ENCODE peak calls at places on chromosomes 1 and 21, in eight cellular contexts. One of them, this sample, is unnamed.

GRCh38 chr1:27590917-27591508 is 12.9 kb downstream of the AHDC1 start:
- DNase-seq in memory B cell: no peak
- DNase-seq in left lung: no peak
- DNase-seq in fibroblast of mammary gland: no peak
- DNase-seq in activated naive CD8-positive, alpha-beta T cell treated with anti-CD3 and anti-CD28 coated beads, Interleukin-2, amount 50 U/mL, for 24 hours: no peak
- DNase-seq in GM12865: no peak
- DNase-seq in prostate gland: no peak
- DNase-seq in glomerular endothelial cell: no peak
- DNase-seq in this sample: no peak

GRCh38 chr21:32426066-32426465 is 13.6 kb downstream of the EVA1C start:
- DNase-seq in memory B cell: no peak
- DNase-seq in left lung: no peak
- DNase-seq in fibroblast of mammary gland: no peak
- DNase-seq in activated naive CD8-positive, alpha-beta T cell treated with anti-CD3 and anti-CD28 coated beads, Interleukin-2, amount 50 U/mL, for 24 hours: no peak
- DNase-seq in GM12865: no peak
- DNase-seq in prostate gland: peak; percentile 24
- DNase-seq in glomerular endothelial cell: no peak
- DNase-seq in this sample: no peak

GRCh38 chr1:177209357-177209756 is 38.6 kb downstream of the BRINP2 start:
- DNase-seq in memory B cell: no peak
- DNase-seq in left lung: peak; percentile 71
- DNase-seq in fibroblast of mammary gland: peak; percentile 100
- DNase-seq in activated naive CD8-positive, alpha-beta T cell treated with anti-CD3 and anti-CD28 coated beads, Interleukin-2, amount 50 U/mL, for 24 hours: no peak
- DNase-seq in GM12865: no peak
- DNase-seq in prostate gland: peak; percentile 20
- DNase-seq in glomerular endothelial cell: no peak
- DNase-seq in this sample: peak; percentile 44

GRCh38 chr1:192954705-192955265 is 104.4 kb downstream of the UCHL5 start:
- DNase-seq in memory B cell: no peak
- DNase-seq in left lung: peak; percentile 48
- DNase-seq in fibroblast of mammary gland: no peak
- DNase-seq in activated naive CD8-positive, alpha-beta T cell treated with anti-CD3 and anti-CD28 coated beads, Interleukin-2, amount 50 U/mL, for 24 hours: no peak
- DNase-seq in GM12865: no peak
- DNase-seq in prostate gland: no peak
- DNase-seq in glomerular endothelial cell: no peak
- DNase-seq in this sample: no peak

GRCh38 chr1:97603218-97603617 is 317.6 kb downstream of the DPYD start:
- DNase-seq in memory B cell: no peak
- DNase-seq in left lung: no peak
- DNase-seq in fibroblast of mammary gland: no peak
- DNase-seq in activated naive CD8-positive, alpha-beta T cell treated with anti-CD3 and anti-CD28 coated beads, Interleukin-2, amount 50 U/mL, for 24 hours: no peak
- DNase-seq in GM12865: no peak
- DNase-seq in prostate gland: no peak
- DNase-seq in glomerular endothelial cell: no peak
- DNase-seq in this sample: no peak

GRCh38 chr1:1873186-1873585 is 17.7 kb downstream of the GNB1 start:
- DNase-seq in memory B cell: no peak
- DNase-seq in left lung: peak; percentile 63
- DNase-seq in fibroblast of mammary gland: no peak
- DNase-seq in activated naive CD8-positive, alpha-beta T cell treated with anti-CD3 and anti-CD28 coated beads, Interleukin-2, amount 50 U/mL, for 24 hours: no peak
- DNase-seq in GM12865: no peak
- DNase-seq in prostate gland: peak; percentile 33
- DNase-seq in glomerular endothelial cell: no peak
- DNase-seq in this sample: no peak

GRCh38 chr1:183245366-183245765 is 59.3 kb downstream of the LAMC2 start:
- DNase-seq in memory B cell: no peak
- DNase-seq in left lung: no peak
- DNase-seq in fibroblast of mammary gland: no peak
- DNase-seq in activated naive CD8-positive, alpha-beta T cell treated with anti-CD3 and anti-CD28 coated beads, Interleukin-2, amount 50 U/mL, for 24 hours: no peak
- DNase-seq in GM12865: no peak
- DNase-seq in prostate gland: no peak
- DNase-seq in glomerular endothelial cell: no peak
- DNase-seq in this sample: no peak

GRCh38 chr1:194339451-194339850 is 1153.0 kb upstream of the B3GALT2 start:
- DNase-seq in memory B cell: no peak
- DNase-seq in left lung: no peak
- DNase-seq in fibroblast of mammary gland: no peak
- DNase-seq in activated naive CD8-positive, alpha-beta T cell treated with anti-CD3 and anti-CD28 coated beads, Interleukin-2, amount 50 U/mL, for 24 hours: no peak
- DNase-seq in GM12865: no peak
- DNase-seq in prostate gland: no peak
- DNase-seq in glomerular endothelial cell: no peak
- DNase-seq in this sample: no peak

GRCh38 chr21:33481314-33481943 is 1.7 kb upstream of the TMEM50B start:
- DNase-seq in memory B cell: no peak
- DNase-seq in left lung: no peak
- DNase-seq in fibroblast of mammary gland: no peak
- DNase-seq in activated naive CD8-positive, alpha-beta T cell treated with anti-CD3 and anti-CD28 coated beads, Interleukin-2, amount 50 U/mL, for 24 hours: no peak
- DNase-seq in GM12865: peak; percentile 3
- DNase-seq in prostate gland: no peak
- DNase-seq in glomerular endothelial cell: no peak
- DNase-seq in this sample: no peak

GRCh38 chr1:11478571-11479374 is at the start of gene DISP3:
- DNase-seq in memory B cell: peak; percentile 76
- DNase-seq in left lung: no peak
- DNase-seq in fibroblast of mammary gland: peak; percentile 34
- DNase-seq in activated naive CD8-positive, alpha-beta T cell treated with anti-CD3 and anti-CD28 coated beads, Interleukin-2, amount 50 U/mL, for 24 hours: peak; percentile 85
- DNase-seq in GM12865: peak; percentile 78
- DNase-seq in prostate gland: peak; percentile 30
- DNase-seq in glomerular endothelial cell: no peak
- DNase-seq in this sample: peak; percentile 89

GRCh38 chr1:6269271-6269996 is 8.5 kb upstream of the GPR153 start:
- DNase-seq in memory B cell: no peak
- DNase-seq in left lung: no peak
- DNase-seq in fibroblast of mammary gland: no peak
- DNase-seq in activated naive CD8-positive, alpha-beta T cell treated with anti-CD3 and anti-CD28 coated beads, Interleukin-2, amount 50 U/mL, for 24 hours: no peak
- DNase-seq in GM12865: no peak
- DNase-seq in prostate gland: no peak
- DNase-seq in glomerular endothelial cell: no peak
- DNase-seq in this sample: no peak

GRCh38 chr21:39265603-39266002 is 47.8 kb downstream of the BRWD1 start:
- DNase-seq in memory B cell: no peak
- DNase-seq in left lung: no peak
- DNase-seq in fibroblast of mammary gland: no peak
- DNase-seq in activated naive CD8-positive, alpha-beta T cell treated with anti-CD3 and anti-CD28 coated beads, Interleukin-2, amount 50 U/mL, for 24 hours: no peak
- DNase-seq in GM12865: peak; percentile 13
- DNase-seq in prostate gland: no peak
- DNase-seq in glomerular endothelial cell: no peak
- DNase-seq in this sample: no peak

GRCh38 chr1:58788259-58788658 is 4.4 kb upstream of the JUN start:
- DNase-seq in memory B cell: no peak
- DNase-seq in left lung: no peak
- DNase-seq in fibroblast of mammary gland: no peak
- DNase-seq in activated naive CD8-positive, alpha-beta T cell treated with anti-CD3 and anti-CD28 coated beads, Interleukin-2, amount 50 U/mL, for 24 hours: no peak
- DNase-seq in GM12865: no peak
- DNase-seq in prostate gland: no peak
- DNase-seq in glomerular endothelial cell: no peak
- DNase-seq in this sample: no peak

GRCh38 chr1:155062702-155063411 is 683 bp upstream of the EFNA4 start:
- DNase-seq in memory B cell: peak; percentile 86
- DNase-seq in left lung: no peak
- DNase-seq in fibroblast of mammary gland: peak; percentile 47
- DNase-seq in activated naive CD8-positive, alpha-beta T cell treated with anti-CD3 and anti-CD28 coated beads, Interleukin-2, amount 50 U/mL, for 24 hours: peak; percentile 90
- DNase-seq in GM12865: peak; percentile 63
- DNase-seq in prostate gland: peak; percentile 54
- DNase-seq in glomerular endothelial cell: no peak
- DNase-seq in this sample: peak; percentile 76

GRCh38 chr1:209895709-209896108 is 42.3 kb upstream of the SYT14 start:
- DNase-seq in memory B cell: no peak
- DNase-seq in left lung: no peak
- DNase-seq in fibroblast of mammary gland: peak; percentile 72
- DNase-seq in activated naive CD8-positive, alpha-beta T cell treated with anti-CD3 and anti-CD28 coated beads, Interleukin-2, amount 50 U/mL, for 24 hours: no peak
- DNase-seq in GM12865: no peak
- DNase-seq in prostate gland: no peak
- DNase-seq in glomerular endothelial cell: peak; percentile 75
- DNase-seq in this sample: no peak

GRCh38 chr1:176164014-176164678 is 42.9 kb downstream of the COP1 start:
- DNase-seq in memory B cell: no peak
- DNase-seq in left lung: no peak
- DNase-seq in fibroblast of mammary gland: no peak
- DNase-seq in activated naive CD8-positive, alpha-beta T cell treated with anti-CD3 and anti-CD28 coated beads, Interleukin-2, amount 50 U/mL, for 24 hours: no peak
- DNase-seq in GM12865: no peak
- DNase-seq in prostate gland: no peak
- DNase-seq in glomerular endothelial cell: no peak
- DNase-seq in this sample: no peak

GRCh38 chr21:46220275-46220810 is 8.2 kb downstream of the LSS start:
- DNase-seq in memory B cell: no peak
- DNase-seq in left lung: no peak
- DNase-seq in fibroblast of mammary gland: no peak
- DNase-seq in activated naive CD8-positive, alpha-beta T cell treated with anti-CD3 and anti-CD28 coated beads, Interleukin-2, amount 50 U/mL, for 24 hours: no peak
- DNase-seq in GM12865: no peak
- DNase-seq in prostate gland: no peak
- DNase-seq in glomerular endothelial cell: no peak
- DNase-seq in this sample: no peak

GRCh38 chr1:23732363-23733224 is 10.7 kb upstream of the ELOA start:
- DNase-seq in memory B cell: no peak
- DNase-seq in left lung: no peak
- DNase-seq in fibroblast of mammary gland: peak; percentile 65
- DNase-seq in activated naive CD8-positive, alpha-beta T cell treated with anti-CD3 and anti-CD28 coated beads, Interleukin-2, amount 50 U/mL, for 24 hours: no peak
- DNase-seq in GM12865: no peak
- DNase-seq in prostate gland: no peak
- DNase-seq in glomerular endothelial cell: no peak
- DNase-seq in this sample: no peak

GRCh38 chr1:42956739-42957138 is 1.9 kb downstream of the SLC2A1 start:
- DNase-seq in memory B cell: no peak
- DNase-seq in left lung: no peak
- DNase-seq in fibroblast of mammary gland: no peak
- DNase-seq in activated naive CD8-positive, alpha-beta T cell treated with anti-CD3 and anti-CD28 coated beads, Interleukin-2, amount 50 U/mL, for 24 hours: no peak
- DNase-seq in GM12865: no peak
- DNase-seq in prostate gland: no peak
- DNase-seq in glomerular endothelial cell: no peak
- DNase-seq in this sample: no peak

GRCh38 chr1:119220980-119221379 is 80.5 kb upstream of the WARS2 start:
- DNase-seq in memory B cell: no peak
- DNase-seq in left lung: no peak
- DNase-seq in fibroblast of mammary gland: peak; percentile 83
- DNase-seq in activated naive CD8-positive, alpha-beta T cell treated with anti-CD3 and anti-CD28 coated beads, Interleukin-2, amount 50 U/mL, for 24 hours: no peak
- DNase-seq in GM12865: no peak
- DNase-seq in prostate gland: no peak
- DNase-seq in glomerular endothelial cell: no peak
- DNase-seq in this sample: no peak

GRCh38 chr21:35096959-35097358 is 47.9 kb upstream of the RUNX1 start:
- DNase-seq in memory B cell: no peak
- DNase-seq in left lung: no peak
- DNase-seq in fibroblast of mammary gland: peak; percentile 50
- DNase-seq in activated naive CD8-positive, alpha-beta T cell treated with anti-CD3 and anti-CD28 coated beads, Interleukin-2, amount 50 U/mL, for 24 hours: no peak
- DNase-seq in GM12865: no peak
- DNase-seq in prostate gland: no peak
- DNase-seq in glomerular endothelial cell: no peak
- DNase-seq in this sample: no peak

GRCh38 chr21:16708431-16708830 is 804.4 kb upstream of the CXADR start:
- DNase-seq in memory B cell: no peak
- DNase-seq in left lung: no peak
- DNase-seq in fibroblast of mammary gland: peak; percentile 64
- DNase-seq in activated naive CD8-positive, alpha-beta T cell treated with anti-CD3 and anti-CD28 coated beads, Interleukin-2, amount 50 U/mL, for 24 hours: no peak
- DNase-seq in GM12865: no peak
- DNase-seq in prostate gland: no peak
- DNase-seq in glomerular endothelial cell: no peak
- DNase-seq in this sample: no peak

GRCh38 chr1:21852282-21853129 is 40.4 kb downstream of the LDLRAD2 start:
- DNase-seq in memory B cell: no peak
- DNase-seq in left lung: no peak
- DNase-seq in fibroblast of mammary gland: no peak
- DNase-seq in activated naive CD8-positive, alpha-beta T cell treated with anti-CD3 and anti-CD28 coated beads, Interleukin-2, amount 50 U/mL, for 24 hours: no peak
- DNase-seq in GM12865: peak; percentile 60
- DNase-seq in prostate gland: no peak
- DNase-seq in glomerular endothelial cell: no peak
- DNase-seq in this sample: no peak

GRCh38 chr21:15638856-15639549 is 90.8 kb upstream of the USP25 start:
- DNase-seq in memory B cell: no peak
- DNase-seq in left lung: peak; percentile 76
- DNase-seq in fibroblast of mammary gland: no peak
- DNase-seq in activated naive CD8-positive, alpha-beta T cell treated with anti-CD3 and anti-CD28 coated beads, Interleukin-2, amount 50 U/mL, for 24 hours: no peak
- DNase-seq in GM12865: no peak
- DNase-seq in prostate gland: peak; percentile 89
- DNase-seq in glomerular endothelial cell: no peak
- DNase-seq in this sample: peak; percentile 86

GRCh38 chr1:172145231-172145651 is 275.2 kb upstream of the C1orf105 start:
- DNase-seq in memory B cell: no peak
- DNase-seq in left lung: no peak
- DNase-seq in fibroblast of mammary gland: peak; percentile 86
- DNase-seq in activated naive CD8-positive, alpha-beta T cell treated with anti-CD3 and anti-CD28 coated beads, Interleukin-2, amount 50 U/mL, for 24 hours: no peak
- DNase-seq in GM12865: no peak
- DNase-seq in prostate gland: no peak
- DNase-seq in glomerular endothelial cell: no peak
- DNase-seq in this sample: no peak

GRCh38 chr1:73800376-73800775 is 397.6 kb downstream of the LRRIQ3 start:
- DNase-seq in memory B cell: no peak
- DNase-seq in left lung: no peak
- DNase-seq in fibroblast of mammary gland: peak; percentile 70
- DNase-seq in activated naive CD8-positive, alpha-beta T cell treated with anti-CD3 and anti-CD28 coated beads, Interleukin-2, amount 50 U/mL, for 24 hours: no peak
- DNase-seq in GM12865: no peak
- DNase-seq in prostate gland: no peak
- DNase-seq in glomerular endothelial cell: no peak
- DNase-seq in this sample: no peak

GRCh38 chr1:211553549-211553948 is 25.4 kb downstream of the SLC30A1 start:
- DNase-seq in memory B cell: no peak
- DNase-seq in left lung: no peak
- DNase-seq in fibroblast of mammary gland: no peak
- DNase-seq in activated naive CD8-positive, alpha-beta T cell treated with anti-CD3 and anti-CD28 coated beads, Interleukin-2, amount 50 U/mL, for 24 hours: no peak
- DNase-seq in GM12865: no peak
- DNase-seq in prostate gland: no peak
- DNase-seq in glomerular endothelial cell: no peak
- DNase-seq in this sample: no peak

GRCh38 chr1:64955093-64956066 is 11.0 kb downstream of the JAK1 start:
- DNase-seq in memory B cell: no peak
- DNase-seq in left lung: peak; percentile 63
- DNase-seq in fibroblast of mammary gland: no peak
- DNase-seq in activated naive CD8-positive, alpha-beta T cell treated with anti-CD3 and anti-CD28 coated beads, Interleukin-2, amount 50 U/mL, for 24 hours: no peak
- DNase-seq in GM12865: no peak
- DNase-seq in prostate gland: peak; percentile 22
- DNase-seq in glomerular endothelial cell: no peak
- DNase-seq in this sample: no peak

GRCh38 chr1:65209005-65209885 is 61.2 kb downstream of the AK4 start:
- DNase-seq in memory B cell: no peak
- DNase-seq in left lung: no peak
- DNase-seq in fibroblast of mammary gland: peak; percentile 69
- DNase-seq in activated naive CD8-positive, alpha-beta T cell treated with anti-CD3 and anti-CD28 coated beads, Interleukin-2, amount 50 U/mL, for 24 hours: no peak
- DNase-seq in GM12865: peak; percentile 52
- DNase-seq in prostate gland: peak; percentile 51
- DNase-seq in glomerular endothelial cell: peak; percentile 41
- DNase-seq in this sample: no peak

GRCh38 chr1:236978740-236979139 is 25.5 kb downstream of the MT1HL1 start:
- DNase-seq in memory B cell: no peak
- DNase-seq in left lung: no peak
- DNase-seq in fibroblast of mammary gland: no peak
- DNase-seq in activated naive CD8-positive, alpha-beta T cell treated with anti-CD3 and anti-CD28 coated beads, Interleukin-2, amount 50 U/mL, for 24 hours: no peak
- DNase-seq in GM12865: no peak
- DNase-seq in prostate gland: no peak
- DNase-seq in glomerular endothelial cell: no peak
- DNase-seq in this sample: no peak

GRCh38 chr1:27855085-27855484 is 17.3 kb upstream of the THEMIS2 start:
- DNase-seq in memory B cell: no peak
- DNase-seq in left lung: no peak
- DNase-seq in fibroblast of mammary gland: no peak
- DNase-seq in activated naive CD8-positive, alpha-beta T cell treated with anti-CD3 and anti-CD28 coated beads, Interleukin-2, amount 50 U/mL, for 24 hours: no peak
- DNase-seq in GM12865: no peak
- DNase-seq in prostate gland: no peak
- DNase-seq in glomerular endothelial cell: no peak
- DNase-seq in this sample: no peak

GRCh38 chr1:180123463-180123936 is 31.2 kb upstream of the QSOX1 start:
- DNase-seq in memory B cell: no peak
- DNase-seq in left lung: no peak
- DNase-seq in fibroblast of mammary gland: peak; percentile 79
- DNase-seq in activated naive CD8-positive, alpha-beta T cell treated with anti-CD3 and anti-CD28 coated beads, Interleukin-2, amount 50 U/mL, for 24 hours: no peak
- DNase-seq in GM12865: no peak
- DNase-seq in prostate gland: no peak
- DNase-seq in glomerular endothelial cell: no peak
- DNase-seq in this sample: no peak

GRCh38 chr1:89939059-89939570 is 55.8 kb upstream of the ZNF326 start:
- DNase-seq in memory B cell: no peak
- DNase-seq in left lung: no peak
- DNase-seq in fibroblast of mammary gland: no peak
- DNase-seq in activated naive CD8-positive, alpha-beta T cell treated with anti-CD3 and anti-CD28 coated beads, Interleukin-2, amount 50 U/mL, for 24 hours: no peak
- DNase-seq in GM12865: no peak
- DNase-seq in prostate gland: no peak
- DNase-seq in glomerular endothelial cell: no peak
- DNase-seq in this sample: no peak